ENCODE peak calls at places on chromosomes 11 and 22, in four cellular contexts. F is K562, J is A549, M is H1. N is an unnamed sample.

GRCh38 chr11:68148882-68149281 is 27.7 kb upstream of the CHKA start:
- DNase-seq in F (no peak), J (no peak), M (no peak), N (no peak)

GRCh38 chr22:36289406-36289870 is 36.5 kb downstream of the APOL1 start:
- DNase-seq in F (no peak), J (no peak), M (no peak), N (no peak)

GRCh38 chr11:110470716-110471115 is 41.0 kb downstream of the FDX1 start:
- DNase-seq in F (no peak), J (no peak), M (no peak), N (no peak)

GRCh38 chr11:21142007-21142406 is 472.6 kb downstream of the NELL1 start:
- DNase-seq in F (no peak), J (peak; percentile 4), M (no peak), N (peak; percentile 30)

GRCh38 chr11:86743223-86744118 is 56.9 kb upstream of the PRSS23 start:
- DNase-seq in F (peak; percentile 58), J (peak; percentile 94), M (no peak), N (no peak)

GRCh38 chr11:117281159-117281558 is 10.0 kb upstream of the BACE1-AS start:
- DNase-seq in F (no peak), J (peak; percentile 11), M (no peak), N (no peak)

GRCh38 chr11:118052581-118053206 is 24.2 kb upstream of the TMPRSS4 start:
- DNase-seq in F (peak; percentile 57), J (no peak), M (no peak), N (no peak)

GRCh38 chr11:113475160-113475761 is at the start of gene DRD2:
- DNase-seq in F (peak; percentile 62), J (no peak), M (no peak), N (peak; percentile 62)

GRCh38 chr11:68106165-68106940 is 14.8 kb downstream of the CHKA start:
- DNase-seq in F (no peak), J (no peak), M (no peak), N (no peak)

GRCh38 chr11:109405671-109406070 is 16.3 kb upstream of the C11orf87 start:
- DNase-seq in F (no peak), J (no peak), M (no peak), N (no peak)

DNA sequence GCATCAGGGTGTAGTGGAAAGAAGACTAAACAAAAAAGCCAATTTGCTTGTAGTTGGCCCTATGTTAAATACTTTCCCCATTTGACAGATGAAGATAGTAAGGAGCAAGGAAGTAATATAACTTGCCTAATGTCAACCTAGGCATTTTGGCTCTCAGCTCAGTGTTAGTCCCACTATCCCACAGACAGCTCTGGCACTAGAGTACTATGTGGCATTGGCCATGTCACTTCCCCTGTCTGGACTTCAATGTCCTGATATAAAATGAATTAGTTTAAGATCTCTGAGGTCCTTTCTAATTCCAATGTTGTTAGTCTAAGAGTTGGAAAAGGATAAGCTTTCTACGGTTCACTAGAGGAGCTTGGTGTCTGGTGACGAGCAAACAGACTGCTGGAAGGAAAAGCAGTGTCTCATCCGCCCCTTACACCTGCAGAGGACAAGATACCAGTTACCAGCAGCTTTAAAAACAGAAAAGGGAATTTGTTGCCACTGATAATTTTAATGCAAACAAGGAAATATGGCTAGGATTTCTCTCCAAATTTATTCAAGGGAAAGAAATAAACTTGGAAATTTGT is 92.5 kb downstream of the RELT start:
- DNase-seq in F (no peak), J (no peak), M (no peak), N (no peak)
- TF ChIP-seq JUN in F (no peak), J (no peak), M (no peak), N (no peak)

GRCh38 chr11:2976289-2977063 is 15.7 kb downstream of the NAP1L4 start:
- DNase-seq in F (no peak), J (no peak), M (no peak), N (no peak)
- TF ChIP-seq JUN in F (no peak), J (no peak), M (no peak), N (no peak)

DNA sequence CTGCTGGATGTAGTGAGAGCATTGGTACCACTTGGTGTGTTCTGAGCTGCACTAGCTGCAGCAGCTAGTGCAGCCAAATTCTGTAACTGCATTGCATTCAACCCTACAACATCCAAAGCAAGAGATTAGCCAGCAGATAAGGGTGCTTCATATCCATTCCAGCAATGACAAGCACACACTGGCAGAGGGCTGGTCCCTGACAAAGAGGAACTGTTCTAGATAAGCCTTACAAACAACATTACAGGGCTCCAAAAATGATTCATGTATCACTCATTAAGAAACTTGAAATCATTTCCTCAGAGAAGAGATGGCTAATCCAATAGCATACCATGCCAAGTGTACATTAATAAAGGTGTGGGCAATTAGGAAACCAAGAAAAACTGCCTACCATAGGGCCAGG is 28.4 kb upstream of the RAPSN start:
- DNase-seq in F (no peak), J (no peak), M (no peak), N (no peak)
- TF ChIP-seq JUN in F (no peak), J (no peak), M (no peak), N (no peak)

GRCh38 chr22:39430576-39431150 is 26.1 kb upstream of the MGAT3 start:
- DNase-seq in F (no peak), J (no peak), M (no peak), N (no peak)

GRCh38 chr22:39431216-39431801 is 25.5 kb upstream of the MGAT3 start:
- DNase-seq in F (no peak), J (no peak), M (no peak), N (no peak)

GRCh38 chr22:39429186-39429585 is 27.6 kb upstream of the MGAT3 start:
- DNase-seq in F (no peak), J (no peak), M (no peak), N (no peak)

GRCh38 chr22:39428597-39429071 is 28.2 kb upstream of the MGAT3 start:
- DNase-seq in F (peak; percentile 24), J (no peak), M (peak; percentile 80), N (peak; percentile 90)

GRCh38 chr22:39429916-39430575 is 26.8 kb upstream of the MGAT3 start:
- DNase-seq in F (no peak), J (no peak), M (no peak), N (no peak)
- TF ChIP-seq JUN in F (no peak), J (no peak), M (no peak), N (no peak)

GRCh38 chr11:96393753-96394348 is 4.0 kb downstream of the JRKL start:
- DNase-seq in F (peak; percentile 23), J (peak; percentile 43), M (no peak), N (no peak)
- TF ChIP-seq JUN in F (no peak), J (no peak), M (no peak), N (no peak)

DNA sequence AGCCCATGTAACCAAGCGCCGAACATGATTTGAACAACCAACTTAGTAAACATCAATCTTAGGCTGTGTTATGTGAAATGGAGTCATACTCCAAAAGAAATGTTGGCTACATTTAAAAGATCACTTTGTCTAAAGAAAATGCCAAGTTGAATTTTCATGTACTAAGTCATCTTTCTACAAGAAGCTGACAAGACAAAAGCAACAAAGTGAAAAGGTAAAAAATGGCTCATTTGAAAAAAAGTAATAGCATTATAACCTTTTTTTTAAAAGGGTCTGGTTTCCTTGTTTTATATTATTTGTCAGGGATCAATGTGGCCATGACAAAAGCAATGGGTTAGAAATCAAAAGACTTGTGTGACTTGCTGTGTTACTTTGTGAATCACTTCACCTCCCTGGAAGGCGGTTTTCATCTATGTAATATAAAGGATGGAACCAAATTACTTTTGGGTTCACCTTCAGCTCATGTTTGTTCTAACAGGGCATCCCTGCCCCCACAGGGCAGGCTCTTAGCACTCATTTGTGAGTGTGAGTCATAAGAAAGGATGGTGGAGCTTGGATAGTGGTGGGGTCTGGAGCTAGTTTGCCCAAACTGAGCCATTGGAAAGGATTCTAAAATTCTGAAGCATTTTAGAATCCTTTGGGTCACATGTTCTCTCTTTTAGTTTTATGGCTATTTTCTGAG is 131.9 kb upstream of the MTMR2 start:
- DNase-seq in F (no peak), J (no peak), M (no peak), N (no peak)
- TF ChIP-seq JUN in F (no peak), J (no peak), M (no peak), N (no peak)

GRCh38 chr11:72764503-72764902 is 12.3 kb upstream of the ARAP1 start:
- DNase-seq in F (peak; percentile 32), J (no peak), M (peak; percentile 74), N (peak; percentile 88)
- TF ChIP-seq JUN in F (no peak), J (no peak), M (no peak), N (no peak)

DNA sequence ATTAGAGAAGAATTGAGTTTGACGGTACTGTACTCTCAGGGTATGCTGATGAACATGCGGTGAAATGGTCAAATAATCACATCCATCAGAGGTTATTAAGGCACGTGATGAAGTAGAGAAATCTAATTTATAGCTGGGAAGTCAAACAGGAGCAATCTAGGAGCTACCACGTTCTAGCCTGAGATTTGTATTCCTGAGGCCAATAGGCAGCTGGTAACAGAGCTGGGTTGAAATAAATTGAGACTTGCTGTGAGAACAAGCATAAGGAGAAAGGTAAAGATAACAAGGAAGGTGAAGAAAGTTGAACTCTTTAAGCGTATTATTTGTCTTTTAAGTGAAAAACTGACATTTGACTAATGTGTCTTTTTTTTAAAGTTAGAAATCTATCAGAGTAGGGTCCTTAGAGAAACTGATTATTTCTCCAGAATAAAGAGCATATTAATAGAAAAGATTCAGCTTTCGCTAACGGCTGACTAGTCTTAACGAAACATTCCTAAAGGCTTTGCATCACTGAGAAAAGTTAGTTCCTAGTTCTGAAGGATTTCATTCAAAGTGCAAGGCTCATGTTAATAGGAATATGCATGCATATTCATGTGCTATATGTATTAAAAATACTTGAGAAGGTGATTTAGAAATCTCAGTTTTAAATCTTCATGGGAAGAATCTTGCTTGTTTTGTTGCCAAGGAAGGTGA is 5.2 kb upstream of the WEE1 start:
- DNase-seq in F (no peak), J (no peak), M (no peak), N (no peak)
- TF ChIP-seq JUN in F (no peak), J (no peak), M (no peak), N (no peak)

N was measured in WTC11.